ENCODE peak calls at places on chromosomes 4 and X, in six cellular contexts. H is CD8-positive, alpha-beta memory T cell; K is tibial artery; Q is PC-9; B is CD4-positive, alpha-beta memory T cell; L is thyroid gland. V is an unnamed sample.
A peak's percentile ranks its signal among the peaks of the same experiment; 100 is the strongest.

GRCh38 chr4:7805533-7806079 is 134.1 kb downstream of the AFAP1 start:
- DNase-seq in H (no peak), K (peak; percentile 83), Q (peak; percentile 94), B (no peak), L (peak; percentile 97), V (no peak)

GRCh38 chrX:8235026-8235425 is 64.0 kb upstream of the VCX2 start:
- DNase-seq in H (no peak), K (no peak), Q (peak; percentile 44), B (no peak), L (no peak), V (no peak)

GRCh38 chr4:8099981-8100464 is 58.6 kb downstream of the ABLIM2 start:
- DNase-seq in H (no peak), K (no peak), Q (no peak), B (no peak), L (no peak), V (no peak)

GRCh38 chr4:7524064-7524682 is 89.4 kb upstream of the PSAPL1 start:
- DNase-seq in H (no peak), K (no peak), Q (no peak), B (no peak), L (no peak), V (no peak)

GRCh38 chrX:1027133-1027532 is 185.3 kb downstream of the CRLF2 start:
- DNase-seq in H (no peak), K (no peak), Q (no peak), B (no peak), L (no peak), V (no peak)

GRCh38 chrX:44974462-44974861 is 101.5 kb downstream of the KDM6A start:
- DNase-seq in H (no peak), K (no peak), Q (peak; percentile 59), B (no peak), L (no peak), V (no peak)

GRCh38 chr4:185235480-185236154 is 26.2 kb downstream of the SNX25 start:
- DNase-seq in H (no peak), K (no peak), Q (peak; percentile 82), B (no peak), L (no peak), V (no peak)

GRCh38 chrX:47619486-47620302 is at the start of gene SYN1:
- DNase-seq in H (peak; percentile 74), K (peak; percentile 80), Q (no peak), B (peak; percentile 82), L (peak; percentile 81), V (peak; percentile 57)

GRCh38 chrX:40479777-40480318 is 100.9 kb upstream of the ATP6AP2 start:
- DNase-seq in H (no peak), K (no peak), Q (no peak), B (no peak), L (no peak), V (no peak)

GRCh38 chrX:3712080-3712869 is 1.2 kb downstream of the PRKX start:
- DNase-seq in H (peak; percentile 29), K (no peak), Q (no peak), B (no peak), L (no peak), V (no peak)

DNA sequence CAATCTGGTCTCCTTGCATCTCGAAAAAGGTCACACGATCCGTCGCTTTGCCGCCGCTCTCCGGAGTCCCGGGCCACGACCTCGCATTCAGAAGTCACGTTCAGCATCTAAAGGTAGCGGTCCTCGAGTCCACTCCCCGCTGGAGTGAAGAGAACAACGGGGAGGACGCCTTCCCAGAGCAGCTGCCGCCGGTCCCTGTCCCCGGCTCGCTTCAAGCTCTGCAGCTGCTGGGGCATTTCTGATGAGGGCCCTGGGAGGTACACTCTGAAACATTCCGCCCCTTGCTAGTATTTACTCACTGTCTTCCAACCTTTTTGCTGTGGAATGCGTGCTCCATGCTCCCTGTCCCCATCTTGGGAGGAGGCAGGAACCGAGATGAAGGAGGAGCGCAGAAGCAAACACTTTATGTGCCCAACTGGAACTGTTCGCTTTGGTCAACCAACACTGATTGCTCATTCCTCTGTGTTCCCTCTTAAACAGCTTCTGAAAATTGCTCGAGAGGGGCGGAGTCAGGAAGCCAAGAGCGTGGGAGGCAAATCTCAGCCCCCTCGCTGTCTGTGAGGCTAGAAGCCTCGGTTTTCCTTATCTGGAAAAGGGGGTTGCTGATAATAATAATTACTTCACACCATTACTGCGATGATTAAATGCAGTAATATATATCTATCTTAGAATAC is 6.4 kb upstream of the VAMP7 start:
- DNase-seq in H (no peak), K (no peak), Q (no peak), B (no peak), L (no peak), V (no peak)
- H3K4me3 ChIP-seq in H (no peak overlapping the region), K (peak overlapping the region; percentile 6), Q (no peak overlapping the region), B (no peak overlapping the region), L (no peak overlapping the region), V (no peak overlapping the region)

GRCh38 chrX:153692611-153693156 is 5.0 kb downstream of the SLC6A8 start:
- DNase-seq in H (no peak), K (no peak), Q (no peak), B (no peak), L (no peak), V (no peak)
- H3K27ac ChIP-seq in H (no peak overlapping the region), K (no peak overlapping the region), Q (no peak overlapping the region), B (no peak overlapping the region), L (no peak overlapping the region), V (peak overlapping the region; percentile 40)

DNA sequence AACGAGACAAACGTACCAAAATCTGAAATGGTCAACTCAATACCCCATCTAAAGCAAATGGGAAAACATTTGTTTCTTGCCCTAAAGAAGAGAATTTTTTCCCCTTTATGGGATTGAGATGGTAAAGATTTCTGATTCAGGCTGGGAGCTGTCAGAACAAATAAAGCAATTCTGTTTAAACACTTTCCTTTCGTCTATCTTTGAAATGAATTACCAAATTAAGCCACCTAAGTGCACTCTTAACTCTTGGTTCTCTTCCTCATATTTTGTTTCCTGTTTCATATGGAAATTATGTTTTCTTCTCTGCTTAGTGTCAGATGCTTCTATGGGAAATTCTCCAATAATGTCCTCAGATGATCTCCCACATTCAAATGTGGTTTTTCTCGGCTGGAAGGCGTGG is 50.2 kb upstream of the HPF1 start:
- DNase-seq in H (no peak), K (no peak), Q (no peak), B (no peak), L (no peak), V (no peak)
- H3K27me3 ChIP-seq in H (no peaks in the 10 kb centered on the region), K (no peaks in the 10 kb centered on the region), Q (no peaks in the 10 kb centered on the region), B (no peaks in the 10 kb centered on the region), L (no peaks in the 10 kb centered on the region), V (no peaks in the 10 kb centered on the region)

DNA sequence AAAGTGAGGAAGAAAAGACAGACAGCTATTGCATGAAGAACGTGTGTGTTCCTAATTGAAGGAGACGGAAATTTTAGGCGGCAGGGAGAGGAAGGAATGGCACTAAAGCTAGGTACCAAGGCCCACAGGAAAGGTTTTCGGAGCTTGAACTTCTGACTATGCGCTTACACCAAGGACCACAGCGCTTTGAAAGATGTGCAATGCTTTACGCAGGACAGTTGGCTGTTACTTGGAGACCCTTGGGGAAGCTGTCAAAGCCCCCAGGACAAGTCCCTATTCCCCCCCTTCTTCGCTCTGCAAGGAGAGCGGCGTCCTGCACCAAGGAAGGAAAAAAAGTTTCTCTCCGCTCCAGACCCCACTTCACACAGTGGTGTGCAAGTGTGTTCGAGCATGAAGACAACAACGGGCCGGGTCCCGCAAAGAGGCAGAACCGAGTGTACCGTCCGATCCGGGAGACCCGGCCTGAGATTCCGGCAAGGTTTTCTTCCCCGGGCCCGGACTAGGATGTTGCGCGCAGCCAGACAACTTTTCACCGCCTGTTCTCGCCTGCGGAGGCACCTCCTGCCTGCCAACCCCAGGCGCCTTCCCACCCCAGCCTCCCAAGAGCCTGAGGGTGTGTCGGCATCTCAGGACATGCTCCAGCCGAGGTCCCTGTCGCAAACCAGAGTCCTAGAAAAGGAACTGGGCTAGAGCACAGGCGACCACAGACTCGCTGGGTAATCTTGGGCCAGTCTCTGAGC is 888 bp downstream of the KDR start:
- DNase-seq in H (no peak), K (no peak), Q (no peak), B (no peak), L (peak; percentile 30), V (no peak)
- H3K4me3 ChIP-seq in H (no peak overlapping the region), K (peak overlapping the region; percentile 66), Q (no peak overlapping the region), B (no peak overlapping the region), L (no peak overlapping the region), V (peak overlapping the region; percentile 48)

GRCh38 chr4:171985129-171985528 is 171.9 kb downstream of the GALNTL6 start:
- DNase-seq in H (no peak), K (no peak), Q (no peak), B (no peak), L (no peak), V (no peak)

GRCh38 chr4:171979461-171979860 is 166.3 kb downstream of the GALNTL6 start:
- DNase-seq in H (no peak), K (no peak), Q (no peak), B (no peak), L (no peak), V (no peak)

GRCh38 chr4:171981185-171981584 is 168.0 kb downstream of the GALNTL6 start:
- DNase-seq in H (no peak), K (no peak), Q (no peak), B (no peak), L (no peak), V (no peak)

DNA sequence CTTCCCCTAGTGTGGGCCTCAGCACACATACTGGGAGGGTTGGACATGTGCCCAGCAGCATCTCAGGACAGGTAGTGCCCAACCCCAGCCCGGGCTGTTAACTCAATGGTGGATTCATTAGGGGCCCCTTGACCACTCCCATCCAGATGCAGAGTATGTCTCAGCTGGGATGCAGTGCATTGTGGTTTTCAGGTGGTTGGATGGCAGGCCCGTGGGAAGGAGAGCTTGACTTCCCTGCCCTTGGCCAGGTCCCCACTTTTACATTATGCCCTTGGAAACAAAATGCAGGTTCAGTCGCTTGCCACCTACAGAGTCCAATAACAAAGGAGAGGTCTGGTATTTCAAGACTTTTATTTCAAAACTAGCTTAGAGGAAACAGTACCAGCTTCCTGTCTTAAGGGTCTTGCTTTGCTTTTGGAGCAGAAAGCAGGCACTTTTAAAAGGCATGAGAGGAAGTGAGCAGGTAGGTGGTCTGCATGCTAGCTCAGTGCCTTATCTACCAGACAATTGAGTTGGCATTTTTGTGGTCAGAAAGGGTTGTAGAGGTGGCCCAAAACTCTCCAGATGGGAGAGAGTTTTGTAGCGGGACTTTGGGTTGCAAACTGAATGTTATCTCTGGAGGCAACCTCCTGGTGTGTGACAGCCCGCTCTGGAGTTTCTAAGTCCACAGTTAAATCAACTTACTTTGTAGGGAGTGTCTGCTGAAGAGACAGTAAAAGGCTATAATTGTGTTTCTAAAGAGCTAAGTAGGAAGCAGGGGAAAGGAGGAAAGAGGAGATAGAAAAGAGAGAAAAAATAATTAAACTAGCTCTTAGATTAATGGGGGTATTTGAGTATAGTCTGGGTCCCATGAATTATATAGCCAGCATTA is 171.0 kb downstream of the GALNTL6 start:
- DNase-seq in H (no peak), K (no peak), Q (no peak), B (no peak), L (no peak), V (no peak)
- H3K27ac ChIP-seq in H (no peak overlapping the region), K (no peak overlapping the region), Q (no peak overlapping the region), B (no peak overlapping the region), L (no peak overlapping the region), V (no peak overlapping the region)

DNA sequence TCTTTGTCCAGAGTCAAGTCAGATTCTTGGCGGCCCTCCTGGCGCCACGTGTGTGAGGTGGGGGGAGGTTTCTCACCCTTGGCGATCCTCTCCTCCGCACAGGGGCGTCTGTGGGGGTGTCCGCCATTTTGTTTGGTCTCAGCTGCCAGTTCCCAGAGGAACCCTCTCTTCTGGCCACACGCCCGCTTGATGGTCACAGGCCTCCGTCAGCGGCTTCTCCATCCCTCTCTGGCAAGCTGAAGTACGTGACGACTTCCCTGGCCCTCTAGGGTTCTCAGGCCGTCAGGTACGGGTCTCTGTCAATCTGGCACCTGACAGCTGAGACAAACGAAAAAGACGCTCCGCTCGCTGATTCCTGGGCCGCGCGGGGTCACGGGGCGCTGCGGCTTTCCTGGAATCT is 272.6 kb downstream of the TRIML1 start:
- DNase-seq in H (no peak), K (no peak), Q (no peak), B (no peak), L (no peak), V (no peak)
- H3K27me3 ChIP-seq in H (no peaks in the 10 kb centered on the region), K (no peaks in the 10 kb centered on the region), Q (no peaks in the 10 kb centered on the region), B (no peaks in the 10 kb centered on the region), L (no peaks in the 10 kb centered on the region), V (no peaks in the 10 kb centered on the region)

GRCh38 chr4:13182136-13182535 is 302.0 kb downstream of the RAB28 start:
- DNase-seq in H (no peak), K (no peak), Q (no peak), B (no peak), L (no peak), V (no peak)
- H3K4me3 ChIP-seq in H (no peak overlapping the region), K (no peak overlapping the region), Q (no peak overlapping the region), B (no peak overlapping the region), L (no peak overlapping the region), V (no peak overlapping the region)

V was measured in dorsolateral prefrontal cortex.